ENCODE peak calls at places on chromosomes 13 and 19, in five cellular contexts. H is cardiac muscle cell, M is neural progenitor cell, L is HL-60, Z is aorta. B is an unnamed sample.

GRCh38 chr13:22041741-22042140 is 370.9 kb downstream of the FGF9 start:
- DNase-seq in H (no peak), M (no peak), L (no peak), Z (no peak), B (no peak)

GRCh38 chr13:79593611-79594275 is 112.8 kb downstream of the NDFIP2 start:
- DNase-seq in H (peak), M (no peak), L (no peak), Z (no peak), B (no peak)

GRCh38 chr19:15010497-15011255 is 31.0 kb upstream of the SLC1A6 start:
- DNase-seq in H (peak), M (peak), L (no peak), Z (no peak), B (no peak)

GRCh38 chr19:30441011-30441410 is 68.8 kb downstream of the ZNF536 start:
- DNase-seq in H (no peak), M (no peak), L (no peak), Z (no peak), B (no peak)

GRCh38 chr19:57887195-57887941 is 1.5 kb downstream of the ZNF814 start:
- DNase-seq in H (peak), M (peak), L (no peak), Z (no peak), B (peak)

GRCh38 chr19:39599116-39599515 is 3.2 kb upstream of the LGALS13 start:
- DNase-seq in H (peak), M (peak), L (no peak), Z (no peak), B (no peak)

GRCh38 chr19:12694641-12695040 is 1.8 kb downstream of the FBXW9 start:
- DNase-seq in H (no peak), M (no peak), L (no peak), Z (no peak), B (no peak)

GRCh38 chr19:38564981-38565685 is 52.6 kb downstream of the MAP4K1 start:
- DNase-seq in H (peak), M (peak), L (no peak), Z (peak), B (no peak)

GRCh38 chr19:56748443-56748842 is 76.9 kb upstream of the ZNF835 start:
- DNase-seq in H (peak), M (no peak), L (peak), Z (no peak), B (no peak)

GRCh38 chr19:38107129-38107528 is 116.9 kb downstream of the DPF1 start:
- DNase-seq in H (no peak), M (no peak), L (no peak), Z (no peak), B (no peak)

GRCh38 chr19:40685563-40685962 is 4.9 kb downstream of the NUMBL start:
- DNase-seq in H (no peak), M (no peak), L (no peak), Z (no peak), B (no peak)

GRCh38 chr19:11580665-11581418 is 3.4 kb upstream of the ACP5 start:
- DNase-seq in H (peak), M (no peak), L (no peak), Z (no peak), B (no peak)

GRCh38 chr19:12796146-12797071 is 5.1 kb downstream of the JUNB start:
- DNase-seq in H (peak), M (peak), L (peak), Z (peak), B (peak)

DNA sequence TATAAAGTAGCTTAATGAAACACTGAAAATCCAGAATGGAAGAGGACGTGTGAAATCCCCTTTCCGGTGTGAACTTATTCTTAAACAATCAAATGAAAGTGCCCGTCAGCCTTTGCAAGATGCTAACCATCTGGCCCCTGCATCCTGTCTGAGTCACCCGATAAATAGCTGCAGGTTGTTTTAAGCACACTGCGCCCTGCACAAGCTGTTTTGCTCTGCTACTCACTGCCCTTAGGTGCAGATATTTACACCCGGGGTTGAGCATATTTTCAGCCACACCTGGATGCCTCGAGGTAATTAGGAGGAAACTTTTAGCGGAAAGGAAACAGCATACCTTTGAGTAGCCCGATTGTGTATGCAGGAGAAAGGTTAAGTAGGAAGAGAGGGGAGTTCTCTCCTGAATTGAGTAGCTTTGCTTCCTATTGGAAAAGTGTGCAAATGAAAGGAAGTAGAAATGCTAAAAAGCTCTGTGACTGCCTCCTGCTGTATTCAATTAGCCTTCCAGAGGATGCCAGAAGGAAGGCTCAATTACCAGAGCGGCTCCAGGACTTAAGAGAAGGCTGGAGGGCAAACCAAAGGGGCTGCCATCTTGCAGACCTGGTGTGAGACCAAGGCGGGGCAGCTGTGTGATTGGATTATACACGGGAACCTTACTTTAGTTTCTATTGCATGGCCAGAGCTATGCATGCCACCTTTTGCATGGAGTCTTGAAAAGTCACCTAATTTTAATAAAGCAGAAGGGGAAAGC is 42.5 kb downstream of the IRS2 start:
- DNase-seq in H (peak), M (no peak), L (no peak), Z (no peak), B (peak)
- H3K4me3 ChIP-seq in H (no peak), M (no peak), L (no peak), Z (no peak), B (no peak)

GRCh38 chr19:768424-768823 is 17.5 kb downstream of the MISP start:
- DNase-seq in H (peak), M (no peak), L (no peak), Z (no peak), B (no peak)
- H3K27ac ChIP-seq in H (peak), M (no peak), L (no peak), Z (no peak), B (no peak)

GRCh38 chr13:73174521-73175010 is 115.8 kb downstream of the KLF5 start:
- DNase-seq in H (no peak), M (no peak), L (no peak), Z (no peak), B (no peak)
- H3K4me3 ChIP-seq in H (no peak), M (no peak), L (no peak), Z (no peak), B (no peak)

GRCh38 chr19:18174983-18175382 is 1.4 kb downstream of the IFI30 start:
- DNase-seq in H (no peak), M (no peak), L (no peak), Z (no peak), B (no peak)

GRCh38 chr19:18171605-18172327 is 1.8 kb upstream of the IFI30 start:
- DNase-seq in H (no peak), M (no peak), L (no peak), Z (no peak), B (no peak)

GRCh38 chr19:18173054-18173571 is 500 bp upstream of the IFI30 start:
- DNase-seq in H (peak), M (no peak), L (peak), Z (peak), B (no peak)

GRCh38 chr19:18172331-18173053 is 1.1 kb upstream of the IFI30 start:
- DNase-seq in H (no peak), M (no peak), L (no peak), Z (no peak), B (no peak)

GRCh38 chr19:18173572-18174294 is at the start of gene IFI30:
- DNase-seq in H (peak), M (peak), L (peak), Z (peak), B (no peak)
- H3K27ac ChIP-seq in H (no peak), M (no peak), L (peak), Z (no peak), B (no peak)